ENCODE peak calls at places on chromosomes 1 and 21, in six cellular contexts. A is GM12878, D is K562, V is endothelial cell of umbilical vein, B is A549, P is HepG2. I is an unnamed sample.

GRCh38 chr1:12067900-12068821 is 5.1 kb downstream of the TNFRSF8 start:
- DNase-seq in A (peak; percentile 91), D (peak; percentile 70), V (no peak), B (no peak), P (no peak), I (no peak)

GRCh38 chr1:95311006-95311405 is 77.0 kb downstream of the RWDD3 start:
- DNase-seq in A (no peak), D (no peak), V (no peak), B (no peak), P (no peak), I (no peak)

GRCh38 chr1:67535474-67535873 is 105.3 kb upstream of the SERBP1 start:
- DNase-seq in A (peak; percentile 9), D (peak; percentile 87), V (peak; percentile 92), B (peak; percentile 55), P (peak; percentile 80), I (peak; percentile 75)

GRCh38 chr1:6465461-6466005 is 440 bp downstream of the TNFRSF25 start:
- DNase-seq in A (no peak), D (no peak), V (no peak), B (no peak), P (no peak), I (no peak)

GRCh38 chr1:220682901-220683576 is 7.1 kb upstream of the C1orf115 start:
- DNase-seq in A (no peak), D (no peak), V (no peak), B (no peak), P (no peak), I (no peak)

GRCh38 chr21:37450385-37451044 is 83.9 kb downstream of the DYRK1A start:
- DNase-seq in A (no peak), D (peak; percentile 77), V (peak; percentile 64), B (no peak), P (no peak), I (no peak)

GRCh38 chr21:26769613-26770188 is 75.5 kb downstream of the ADAMTS1 start:
- DNase-seq in A (no peak), D (no peak), V (peak; percentile 43), B (no peak), P (no peak), I (peak; percentile 16)

GRCh38 chr1:95953005-95953404 is 719.0 kb downstream of the RWDD3 start:
- DNase-seq in A (no peak), D (no peak), V (peak; percentile 11), B (no peak), P (no peak), I (no peak)

GRCh38 chr1:231628207-231628876 is 1.8 kb downstream of the DISC1 start:
- DNase-seq in A (no peak), D (no peak), V (peak; percentile 15), B (no peak), P (peak; percentile 91), I (no peak)

GRCh38 chr1:244865028-244865371 is 657 bp upstream of the HNRNPU start:
- DNase-seq in A (no peak), D (peak; percentile 75), V (no peak), B (peak; percentile 26), P (peak; percentile 49), I (peak; percentile 57)

GRCh38 chr1:113811353-113811887 is 856 bp downstream of the RSBN1 start:
- DNase-seq in A (no peak), D (peak; percentile 68), V (peak; percentile 65), B (peak; percentile 8), P (peak; percentile 9), I (peak; percentile 60)

GRCh38 chr1:116914667-116915066 is 5.0 kb downstream of the PTGFRN start:
- DNase-seq in A (no peak), D (no peak), V (no peak), B (no peak), P (no peak), I (no peak)

GRCh38 chr1:61951731-61952585 is 209.7 kb downstream of the PATJ start:
- DNase-seq in A (no peak), D (no peak), V (no peak), B (no peak), P (no peak), I (no peak)

GRCh38 chr1:38500891-38501290 is 358.7 kb downstream of the RRAGC start:
- DNase-seq in A (no peak), D (no peak), V (no peak), B (no peak), P (no peak), I (peak; percentile 26)

GRCh38 chr1:38210612-38211177 is 164.1 kb upstream of the POU3F1 start:
- DNase-seq in A (no peak), D (no peak), V (no peak), B (no peak), P (no peak), I (no peak)

GRCh38 chr1:197998110-197998509 is 80.9 kb downstream of the LHX9 start:
- DNase-seq in A (no peak), D (peak; percentile 20), V (no peak), B (no peak), P (no peak), I (no peak)

GRCh38 chr1:84700065-84700464 is 9.8 kb upstream of the SSX2IP start:
- DNase-seq in A (no peak), D (peak; percentile 23), V (no peak), B (no peak), P (no peak), I (peak; percentile 39)

DNA sequence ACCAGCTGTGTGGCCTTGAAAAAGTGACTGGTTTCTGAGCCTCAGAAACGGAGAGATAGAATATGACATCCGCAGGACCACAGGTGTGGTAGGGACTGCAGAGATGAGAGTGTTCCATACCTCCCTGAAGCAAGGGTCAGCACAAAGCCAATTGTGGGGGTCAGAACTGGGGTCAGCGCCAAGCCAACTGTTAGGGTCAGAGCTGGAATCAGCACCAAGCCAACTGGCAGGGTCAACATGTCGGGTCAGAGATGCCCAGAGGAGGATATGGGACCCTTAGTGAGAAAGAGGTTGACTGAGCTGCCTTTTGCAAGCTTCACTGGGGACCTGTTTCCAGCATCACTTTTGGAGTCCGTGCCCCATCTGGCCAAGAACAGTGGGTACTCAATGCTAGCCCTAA is 93.9 kb downstream of the MATN1 start:
- DNase-seq in A (no peak), D (no peak), V (no peak), B (no peak), P (no peak), I (no peak)
- TF ChIP-seq MYC in A (no peak), D (no peak), V (no peak), B (no peak), P (no peak), I (no peak)

GRCh38 chr1:157137051-157137772 is 983 bp downstream of the ETV3 start:
- DNase-seq in A (no peak), D (peak; percentile 43), V (peak; percentile 32), B (peak; percentile 31), P (no peak), I (peak; percentile 56)
- TF ChIP-seq MYC in A (no peak), D (no peak), V (no peak), B (no peak), P (no peak), I (peak; percentile 9)

GRCh38 chr1:102002057-102002456 is 5.3 kb upstream of the OLFM3 start:
- DNase-seq in A (no peak), D (no peak), V (no peak), B (no peak), P (no peak), I (no peak)

GRCh38 chr1:101992816-101993575 is 3.7 kb downstream of the OLFM3 start:
- DNase-seq in A (no peak), D (no peak), V (no peak), B (no peak), P (no peak), I (no peak)

GRCh38 chr1:101995984-101996731 is 568 bp downstream of the OLFM3 start:
- DNase-seq in A (no peak), D (no peak), V (no peak), B (no peak), P (no peak), I (no peak)

GRCh38 chr1:101993703-101994102 is 3.0 kb downstream of the OLFM3 start:
- DNase-seq in A (no peak), D (no peak), V (no peak), B (no peak), P (no peak), I (no peak)

GRCh38 chr1:101996830-101997485 is at the start of gene OLFM3:
- DNase-seq in A (no peak), D (no peak), V (peak; percentile 11), B (no peak), P (peak; percentile 1), I (peak; percentile 2)
- TF ChIP-seq MYC in A (no peak), D (no peak), V (no peak), B (no peak), P (no peak), I (no peak)

GRCh38 chr1:240611619-240612490 is at the start of gene GREM2:
- DNase-seq in A (no peak), D (no peak), V (peak; percentile 5), B (peak; percentile 31), P (no peak), I (peak; percentile 3)
- TF ChIP-seq MYC in A (no peak), D (no peak), V (no peak), B (no peak), P (no peak), I (no peak)

GRCh38 chr1:241401156-241401555 is 44.2 kb upstream of the RGS7 start:
- DNase-seq in A (no peak), D (no peak), V (no peak), B (no peak), P (no peak), I (no peak)

GRCh38 chr1:241408170-241408569 is 51.2 kb upstream of the RGS7 start:
- DNase-seq in A (no peak), D (peak; percentile 46), V (peak; percentile 38), B (no peak), P (no peak), I (peak; percentile 30)

GRCh38 chr1:241411776-241412338 is 54.9 kb upstream of the RGS7 start:
- DNase-seq in A (no peak), D (peak; percentile 6), V (no peak), B (no peak), P (no peak), I (no peak)

GRCh38 chr1:241411056-241411775 is 54.2 kb upstream of the RGS7 start:
- DNase-seq in A (no peak), D (no peak), V (peak; percentile 22), B (no peak), P (no peak), I (no peak)

GRCh38 chr1:241406421-241406820 is 49.4 kb upstream of the RGS7 start:
- DNase-seq in A (no peak), D (no peak), V (no peak), B (no peak), P (no peak), I (no peak)
- TF ChIP-seq MYC in A (no peak), D (no peak), V (no peak), B (no peak), P (no peak), I (no peak)

DNA sequence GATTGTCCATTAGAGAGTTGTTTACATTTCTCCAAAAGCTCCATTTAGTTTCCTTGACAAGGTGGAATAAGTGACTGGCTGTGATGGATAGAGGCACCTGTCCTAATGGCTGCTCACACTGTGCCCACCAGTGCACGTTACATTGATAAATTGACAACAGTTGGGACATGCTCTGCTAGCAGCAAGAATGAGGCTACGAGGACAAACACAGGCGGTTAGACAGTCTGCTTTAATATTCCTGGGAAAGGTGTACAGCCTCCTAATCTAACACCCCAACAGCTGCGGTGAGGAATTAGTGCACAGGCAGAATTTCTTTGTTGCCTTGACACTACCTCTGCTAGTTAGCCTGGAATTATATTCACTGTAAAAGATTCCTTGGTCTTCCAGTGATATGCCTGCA is 354.9 kb downstream of the LMO4 start:
- DNase-seq in A (no peak), D (no peak), V (peak; percentile 2), B (no peak), P (no peak), I (no peak)
- TF ChIP-seq MYC in A (no peak), D (no peak), V (no peak), B (no peak), P (no peak), I (no peak)